ENCODE peak calls at places on chromosomes 6 and 20, in four cellular contexts. One of them, this sample, is unnamed.

GRCh38 chr6:34176261-34177031 is 30.6 kb upstream of the GRM4 start:
- DNase-seq in PC-3: no peak
- DNase-seq in AG04450: no peak
- DNase-seq in HCT116: no peak
- DNase-seq in this sample: no peak

GRCh38 chr20:50762045-50762422 is 30.7 kb downstream of the PARD6B start:
- DNase-seq in PC-3: no peak
- DNase-seq in AG04450: no peak
- DNase-seq in HCT116: no peak
- DNase-seq in this sample: peak

GRCh38 chr6:47076422-47077344 is 34.6 kb upstream of the ADGRF1 start:
- DNase-seq in PC-3: no peak
- DNase-seq in AG04450: no peak
- DNase-seq in HCT116: no peak
- DNase-seq in this sample: no peak

GRCh38 chr6:29602564-29603361 is 17.8 kb downstream of the OR2H2 start:
- DNase-seq in PC-3: peak
- DNase-seq in AG04450: peak
- DNase-seq in HCT116: peak
- DNase-seq in this sample: no peak

GRCh38 chr6:107624050-107624449 is 134.1 kb downstream of the SOBP start:
- DNase-seq in PC-3: no peak
- DNase-seq in AG04450: no peak
- DNase-seq in HCT116: no peak
- DNase-seq in this sample: no peak

GRCh38 chr6:170137176-170137891 is 153.5 kb downstream of the DLL1 start:
- DNase-seq in PC-3: no peak
- DNase-seq in AG04450: no peak
- DNase-seq in HCT116: no peak
- DNase-seq in this sample: peak

GRCh38 chr6:150368762-150369161 is at the start of gene IYD:
- DNase-seq in PC-3: no peak
- DNase-seq in AG04450: no peak
- DNase-seq in HCT116: no peak
- DNase-seq in this sample: no peak

GRCh38 chr6:151044465-151045441 is 179.3 kb downstream of the MTHFD1L start:
- DNase-seq in PC-3: peak
- DNase-seq in AG04450: peak
- DNase-seq in HCT116: peak
- DNase-seq in this sample: peak

GRCh38 chr20:51569815-51570741 is 27.6 kb upstream of the NFATC2 start:
- DNase-seq in PC-3: peak
- DNase-seq in AG04450: no peak
- DNase-seq in HCT116: no peak
- DNase-seq in this sample: peak

GRCh38 chr6:161373905-161374451 is 100.1 kb upstream of the AGPAT4 start:
- DNase-seq in PC-3: peak
- DNase-seq in AG04450: no peak
- DNase-seq in HCT116: no peak
- DNase-seq in this sample: peak

GRCh38 chr6:1708141-1708540 is 98.4 kb downstream of the FOXC1 start:
- DNase-seq in PC-3: no peak
- DNase-seq in AG04450: no peak
- DNase-seq in HCT116: no peak
- DNase-seq in this sample: no peak

GRCh38 chr20:2889797-2890196 is 16.5 kb downstream of the PTPRA start:
- DNase-seq in PC-3: no peak
- DNase-seq in AG04450: no peak
- DNase-seq in HCT116: no peak
- DNase-seq in this sample: no peak

GRCh38 chr6:1082040-1082935 is 229.6 kb upstream of the FOXQ1 start:
- DNase-seq in PC-3: peak
- DNase-seq in AG04450: peak
- DNase-seq in HCT116: no peak
- DNase-seq in this sample: peak

GRCh38 chr20:19903168-19903676 is 113.9 kb upstream of the NAA20 start:
- DNase-seq in PC-3: no peak
- DNase-seq in AG04450: no peak
- DNase-seq in HCT116: no peak
- DNase-seq in this sample: peak

GRCh38 chr6:143346004-143346403 is 104.5 kb downstream of the ADAT2 start:
- DNase-seq in PC-3: no peak
- DNase-seq in AG04450: no peak
- DNase-seq in HCT116: no peak
- DNase-seq in this sample: no peak

GRCh38 chr6:96466149-96466863 is 55.3 kb upstream of the UFL1 start:
- DNase-seq in PC-3: peak
- DNase-seq in AG04450: no peak
- DNase-seq in HCT116: no peak
- DNase-seq in this sample: no peak

GRCh38 chr6:169890901-169891300 is 139.5 kb downstream of the ERMARD start:
- DNase-seq in PC-3: no peak
- DNase-seq in AG04450: no peak
- DNase-seq in HCT116: no peak
- DNase-seq in this sample: no peak

GRCh38 chr6:118500130-118501015 is 47.7 kb upstream of the PLN start:
- DNase-seq in PC-3: no peak
- DNase-seq in AG04450: no peak
- DNase-seq in HCT116: no peak
- DNase-seq in this sample: no peak

GRCh38 chr6:48278261-48278660 is 167.3 kb upstream of the PTCHD4 start:
- DNase-seq in PC-3: no peak
- DNase-seq in AG04450: no peak
- DNase-seq in HCT116: no peak
- DNase-seq in this sample: no peak

GRCh38 chr6:47967843-47968242 is 143.2 kb downstream of the PTCHD4 start:
- DNase-seq in PC-3: peak
- DNase-seq in AG04450: no peak
- DNase-seq in HCT116: no peak
- DNase-seq in this sample: peak

GRCh38 chr6:145427232-145427631 is 308.1 kb downstream of the EPM2A start:
- DNase-seq in PC-3: no peak
- DNase-seq in AG04450: no peak
- DNase-seq in HCT116: no peak
- DNase-seq in this sample: no peak

GRCh38 chr20:57509665-57510237 is 15.2 kb downstream of the CTCFL start:
- DNase-seq in PC-3: peak
- DNase-seq in AG04450: no peak
- DNase-seq in HCT116: peak
- DNase-seq in this sample: peak

GRCh38 chr6:126539022-126539421 is 199.1 kb downstream of the CENPW start:
- DNase-seq in PC-3: peak
- DNase-seq in AG04450: no peak
- DNase-seq in HCT116: peak
- DNase-seq in this sample: peak

GRCh38 chr20:5136096-5136495 is 9.3 kb downstream of the CDS2 start:
- DNase-seq in PC-3: no peak
- DNase-seq in AG04450: no peak
- DNase-seq in HCT116: no peak
- DNase-seq in this sample: no peak

GRCh38 chr20:62506087-62506486 is 30.3 kb upstream of the GATA5 start:
- DNase-seq in PC-3: no peak
- DNase-seq in AG04450: no peak
- DNase-seq in HCT116: no peak
- DNase-seq in this sample: no peak
- TF ChIP-seq CTCF in PC-3: no peak
- TF ChIP-seq CTCF in AG04450: no peak
- TF ChIP-seq CTCF in HCT116: no peak
- TF ChIP-seq CTCF in this sample: no peak

DNA sequence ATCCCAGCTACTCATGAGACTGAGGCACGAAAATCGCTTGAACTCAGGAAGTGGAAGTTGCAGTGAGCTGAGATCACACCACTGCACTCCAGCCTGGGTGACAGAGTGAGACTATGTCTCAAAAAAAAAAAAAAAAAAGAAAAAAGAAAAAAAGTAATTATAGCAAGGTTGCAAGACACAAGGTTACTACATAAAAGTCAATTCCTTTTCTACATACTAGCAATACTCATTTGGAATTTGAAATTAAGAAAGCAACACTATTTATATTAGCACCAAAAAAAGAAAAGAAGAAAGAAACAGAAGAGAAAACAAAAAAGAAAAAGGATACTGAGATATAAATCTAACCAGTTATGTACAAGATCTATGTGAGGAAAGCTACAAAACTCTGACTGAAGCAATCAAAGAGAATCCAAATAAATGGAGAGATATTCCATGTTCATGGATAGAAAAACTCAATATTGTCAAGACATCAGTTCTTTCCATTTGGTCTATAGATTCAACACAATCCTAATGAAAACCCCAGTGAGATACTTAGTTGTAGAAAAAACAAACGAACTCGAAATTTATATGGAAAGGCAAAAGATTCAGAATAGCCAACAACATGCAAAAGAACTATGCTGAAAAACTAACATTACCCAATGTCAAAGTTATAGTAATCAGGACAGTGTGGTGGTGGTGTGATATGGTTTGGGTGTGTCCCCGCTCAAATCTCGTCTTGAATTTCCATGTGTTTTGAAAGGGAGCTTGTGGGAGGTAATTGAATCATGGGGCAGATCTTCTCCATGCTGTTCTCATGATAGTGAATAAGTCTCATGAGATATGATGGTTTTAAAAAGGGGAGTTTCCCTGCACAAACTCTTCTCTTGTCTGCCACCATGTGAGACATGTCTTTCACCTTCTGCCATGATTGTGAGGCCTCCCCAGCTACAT is 73.3 kb downstream of the GPX5 start:
- DNase-seq in PC-3: no peak
- DNase-seq in AG04450: no peak
- DNase-seq in HCT116: no peak
- DNase-seq in this sample: no peak
- H3K4me3 ChIP-seq in PC-3: no peak
- H3K4me3 ChIP-seq in AG04450: no peak
- H3K4me3 ChIP-seq in HCT116: peak
- H3K4me3 ChIP-seq in this sample: no peak

DNA sequence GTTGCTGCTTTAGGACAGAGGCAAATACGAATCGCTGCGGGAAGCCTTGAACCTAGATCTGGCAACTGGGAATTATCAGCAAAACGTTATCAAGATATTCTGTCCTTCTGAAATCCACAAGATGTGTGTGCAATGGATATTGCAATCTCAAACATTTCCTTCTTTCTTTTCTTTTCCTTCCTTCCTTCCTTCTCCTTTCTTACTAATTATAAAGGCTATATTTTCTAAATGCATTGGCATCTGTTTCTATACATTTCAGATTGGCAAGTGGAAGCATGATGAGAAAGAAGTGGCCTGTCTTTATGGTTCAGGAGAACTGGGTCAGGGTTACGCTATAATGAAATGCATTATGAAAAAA is 2.0 kb downstream of the TAGAP start:
- DNase-seq in PC-3: no peak
- DNase-seq in AG04450: no peak
- DNase-seq in HCT116: no peak
- DNase-seq in this sample: no peak
- TF ChIP-seq CTCF in PC-3: no peak
- TF ChIP-seq CTCF in AG04450: no peak
- TF ChIP-seq CTCF in HCT116: no peak
- TF ChIP-seq CTCF in this sample: no peak

GRCh38 chr6:91926361-91926760 is 1339.5 kb upstream of the MAP3K7 start:
- DNase-seq in PC-3: no peak
- DNase-seq in AG04450: no peak
- DNase-seq in HCT116: no peak
- DNase-seq in this sample: no peak
- H3K4me3 ChIP-seq in PC-3: no peak
- H3K4me3 ChIP-seq in AG04450: no peak
- H3K4me3 ChIP-seq in HCT116: no peak
- H3K4me3 ChIP-seq in this sample: no peak

GRCh38 chr6:134169881-134170486 is 117.6 kb upstream of the SLC2A12 start:
- DNase-seq in PC-3: no peak
- DNase-seq in AG04450: no peak
- DNase-seq in HCT116: no peak
- DNase-seq in this sample: peak
- TF ChIP-seq CTCF in PC-3: no peak
- TF ChIP-seq CTCF in AG04450: no peak
- TF ChIP-seq CTCF in HCT116: no peak
- TF ChIP-seq CTCF in this sample: no peak

DNA sequence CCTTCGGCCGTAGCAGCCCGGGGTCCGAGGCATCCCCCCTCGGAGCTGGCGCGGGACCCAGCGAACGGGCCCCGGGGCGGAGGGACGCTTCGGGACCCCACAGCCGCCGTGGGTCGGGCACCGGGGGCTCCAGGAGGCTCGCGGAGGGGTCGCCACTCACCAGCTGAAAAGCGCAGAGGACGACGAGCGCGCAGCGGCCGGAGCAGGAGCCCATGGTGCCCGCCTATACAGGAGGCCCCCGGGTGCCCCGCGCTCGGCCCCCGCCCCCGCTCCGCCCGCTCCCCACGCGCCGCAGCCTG is at the start of gene NKAIN4:
- DNase-seq in PC-3: no peak
- DNase-seq in AG04450: no peak
- DNase-seq in HCT116: no peak
- DNase-seq in this sample: no peak
- H3K4me3 ChIP-seq in PC-3: no peak
- H3K4me3 ChIP-seq in AG04450: peak
- H3K4me3 ChIP-seq in HCT116: no peak
- H3K4me3 ChIP-seq in this sample: no peak

DNA sequence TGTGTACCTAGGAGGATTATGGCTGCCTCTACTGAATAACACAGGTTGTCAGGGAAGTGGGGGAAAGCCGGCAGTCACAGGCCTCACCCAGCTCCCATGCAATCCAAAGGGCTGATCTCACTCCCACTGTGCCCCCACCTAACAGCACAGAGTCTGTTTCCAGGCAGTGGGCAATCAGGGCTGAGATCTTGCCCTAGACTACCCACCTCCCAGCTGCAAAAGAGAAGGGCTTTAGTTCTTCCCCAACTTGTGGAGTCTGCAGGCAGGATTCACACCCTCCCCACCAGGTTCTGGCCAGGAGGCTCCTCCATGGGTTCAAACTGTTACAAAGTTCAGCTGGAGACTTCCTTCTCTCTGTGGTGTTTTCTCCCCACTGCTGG is 66.0 kb upstream of the OLIG3 start:
- DNase-seq in PC-3: no peak
- DNase-seq in AG04450: no peak
- DNase-seq in HCT116: no peak
- DNase-seq in this sample: no peak
- TF ChIP-seq CTCF in PC-3: no peak
- TF ChIP-seq CTCF in AG04450: no peak
- TF ChIP-seq CTCF in HCT116: no peak
- TF ChIP-seq CTCF in this sample: no peak

DNA sequence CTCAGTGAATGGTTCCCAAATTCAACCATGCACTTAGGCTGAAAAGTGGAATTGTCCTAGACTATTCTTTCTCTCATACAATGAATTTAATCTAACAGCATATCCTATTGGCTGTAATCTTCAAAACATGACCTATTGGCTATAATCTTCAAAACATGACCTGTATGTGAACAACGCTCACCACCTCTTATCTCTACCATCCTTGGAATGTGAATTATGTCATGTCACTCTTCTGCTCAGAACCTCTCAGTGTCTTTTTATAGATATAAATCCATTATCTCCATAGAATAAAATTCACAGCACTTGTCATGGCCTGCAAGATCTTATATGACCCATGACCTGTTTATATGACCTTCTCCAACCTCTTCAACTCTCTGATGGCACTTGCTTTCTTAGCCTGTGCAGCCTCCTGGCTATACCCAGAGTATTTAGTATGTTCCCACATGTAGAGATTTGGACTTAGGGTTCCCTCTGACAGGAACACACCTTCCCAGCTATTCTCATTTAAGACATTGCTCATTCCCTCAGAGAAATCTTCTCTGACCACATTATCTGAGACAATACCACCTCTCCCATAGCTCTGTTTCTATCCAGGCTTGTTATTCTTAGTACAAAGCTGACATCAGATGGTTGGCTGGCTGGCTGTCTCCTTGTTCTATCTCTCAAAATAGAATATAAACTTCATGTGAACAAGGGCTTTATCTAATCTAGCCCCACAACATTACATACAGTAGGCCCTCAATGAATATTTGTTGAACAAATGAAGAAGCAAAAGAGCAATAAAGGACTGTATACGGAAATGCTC is 275.0 kb upstream of the PREP start:
- DNase-seq in PC-3: no peak
- DNase-seq in AG04450: no peak
- DNase-seq in HCT116: no peak
- DNase-seq in this sample: no peak
- H3K4me3 ChIP-seq in PC-3: no peak
- H3K4me3 ChIP-seq in AG04450: no peak
- H3K4me3 ChIP-seq in HCT116: no peak
- H3K4me3 ChIP-seq in this sample: no peak

This sample was measured in fibroblast of mammary gland.